ENCODE peak calls at places on chromosomes 11 and 22, in seven cellular contexts. M is CD8-positive, alpha-beta memory T cell; K is SK-N-SH; R is PC-9; E is heart left ventricle; H is osteoblast; F is heart right ventricle. P is an unnamed sample. For H3K27me3 and H3K9me3, the result is how much of the 10 kb centered on the place peaks cover.

GRCh38 chr11:124942446-124943202 is 6.8 kb upstream of the HEPACAM start:
- DNase-seq in M (no peak), K (no peak), R (no peak), E (no peak), H (no peak), F (no peak), P (no peak)

GRCh38 chr11:63767415-63768231 is 952 bp downstream of the ZFTA start:
- DNase-seq in M (peak), K (peak), R (peak), E (peak), H (peak), F (peak), P (peak)

GRCh38 chr11:40037005-40037404 is 1422.4 kb downstream of the LRRC4C start:
- DNase-seq in M (no peak), K (no peak), R (no peak), E (no peak), H (no peak), F (no peak), P (peak)

GRCh38 chr11:102316505-102316904 is 779 bp upstream of the BIRC3 start:
- DNase-seq in M (no peak), K (no peak), R (no peak), E (no peak), H (no peak), F (no peak), P (no peak)

GRCh38 chr22:36330655-36331305 is 57.0 kb downstream of the MYH9 start:
- DNase-seq in M (no peak), K (no peak), R (peak), E (peak), H (peak), F (peak), P (peak)

GRCh38 chr22:28917747-28918543 is 34.6 kb downstream of the ZNRF3 start:
- DNase-seq in M (no peak), K (peak), R (no peak), E (peak), H (no peak), F (peak), P (peak)

GRCh38 chr22:30143265-30143664 is 63.0 kb downstream of the HORMAD2 start:
- DNase-seq in M (no peak), K (no peak), R (no peak), E (no peak), H (no peak), F (no peak), P (no peak)

GRCh38 chr11:10943968-10944367 is 86.1 kb upstream of the ZBED5 start:
- DNase-seq in M (no peak), K (no peak), R (no peak), E (no peak), H (no peak), F (no peak), P (no peak)

GRCh38 chr11:94806436-94806835 is 38.3 kb downstream of the AMOTL1 start:
- DNase-seq in M (no peak), K (no peak), R (no peak), E (no peak), H (no peak), F (no peak), P (no peak)

GRCh38 chr11:12435264-12435663 is 57.9 kb downstream of the PARVA start:
- DNase-seq in M (no peak), K (no peak), R (no peak), E (no peak), H (no peak), F (peak), P (no peak)

GRCh38 chr22:42367980-42368378 is 64.2 kb downstream of the NFAM1 start:
- DNase-seq in M (no peak), K (no peak), R (no peak), E (no peak), H (no peak), F (no peak), P (no peak)

GRCh38 chr22:30423296-30423958 is 2.1 kb upstream of the MTFP1 start:
- DNase-seq in M (no peak), K (no peak), R (no peak), E (no peak), H (no peak), F (no peak), P (peak)

GRCh38 chr22:46150615-46151423 is 493 bp downstream of the PPARA start:
- DNase-seq in M (peak), K (peak), R (peak), E (no peak), H (peak), F (no peak), P (no peak)

GRCh38 chr11:123518496-123519054 is 88.5 kb downstream of the GRAMD1B start:
- DNase-seq in M (no peak), K (no peak), R (no peak), E (no peak), H (no peak), F (no peak), P (no peak)

GRCh38 chr11:67300756-67301312 is 2.5 kb upstream of the SSH3 start:
- DNase-seq in M (no peak), K (no peak), R (no peak), E (no peak), H (peak), F (no peak), P (no peak)

GRCh38 chr22:35627267-35628041 is 10.3 kb upstream of the MB start:
- DNase-seq in M (peak), K (peak), R (peak), E (peak), H (peak), F (peak), P (peak)

GRCh38 chr11:80241766-80242165 is 800.9 kb upstream of the TENM4 start:
- DNase-seq in M (no peak), K (no peak), R (no peak), E (no peak), H (no peak), F (no peak), P (peak)

GRCh38 chr11:42819126-42819525 is 492.7 kb upstream of the API5 start:
- DNase-seq in M (no peak), K (no peak), R (no peak), E (no peak), H (no peak), F (no peak), P (no peak)

GRCh38 chr11:86999859-87000753 is 37.6 kb upstream of the TMEM135 start:
- DNase-seq in M (no peak), K (peak), R (peak), E (no peak), H (peak), F (peak), P (peak)

GRCh38 chr11:87005569-87005921 is 32.2 kb upstream of the TMEM135 start:
- DNase-seq in M (no peak), K (no peak), R (no peak), E (no peak), H (no peak), F (no peak), P (no peak)

GRCh38 chr11:87007938-87008337 is 29.8 kb upstream of the TMEM135 start:
- DNase-seq in M (no peak), K (no peak), R (no peak), E (no peak), H (peak), F (no peak), P (peak)

GRCh38 chr11:87002918-87003317 is 34.8 kb upstream of the TMEM135 start:
- DNase-seq in M (no peak), K (no peak), R (no peak), E (no peak), H (peak), F (no peak), P (no peak)

GRCh38 chr11:87006035-87006434 is 31.7 kb upstream of the TMEM135 start:
- DNase-seq in M (no peak), K (no peak), R (no peak), E (no peak), H (no peak), F (no peak), P (no peak)
- H3K27ac ChIP-seq in M (no peak), K (no peak), R (peak), E (no peak), H (no peak), F (no peak), P (peak)

GRCh38 chr11:1856306-1857005 is 3.6 kb downstream of the LSP1 start:
- DNase-seq in M (no peak), K (no peak), R (no peak), E (no peak), H (no peak), F (no peak), P (no peak)

GRCh38 chr11:1858576-1858975 is 5.7 kb downstream of the LSP1 start:
- DNase-seq in M (no peak), K (no peak), R (no peak), E (no peak), H (no peak), F (no peak), P (no peak)

GRCh38 chr11:1860108-1860507 is 7.2 kb downstream of the LSP1 start:
- DNase-seq in M (no peak), K (no peak), R (no peak), E (no peak), H (no peak), F (no peak), P (no peak)

GRCh38 chr11:1857064-1857463 is 4.2 kb downstream of the LSP1 start:
- DNase-seq in M (no peak), K (no peak), R (no peak), E (no peak), H (no peak), F (no peak), P (no peak)

DNA sequence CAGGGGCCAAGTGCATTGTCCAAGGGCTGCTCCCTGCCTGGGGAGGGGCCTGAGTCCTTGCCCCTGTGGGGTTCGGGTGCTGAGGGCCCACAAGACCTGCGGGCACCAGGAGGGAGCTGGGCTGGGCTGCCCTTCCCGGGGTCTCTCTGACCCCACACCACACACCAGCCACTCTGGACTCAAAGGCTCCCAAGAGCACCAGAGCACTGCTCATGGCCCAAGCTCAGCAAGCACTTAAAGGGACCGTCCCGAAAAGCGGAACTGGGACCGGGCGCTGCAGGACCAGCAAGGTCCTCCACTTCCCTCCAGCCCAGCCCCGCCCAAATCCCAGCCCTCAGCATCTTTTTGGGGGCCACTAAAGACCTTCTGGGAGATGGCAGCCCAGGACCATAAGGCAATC is 5.3 kb downstream of the LSP1 start:
- DNase-seq in M (no peak), K (no peak), R (no peak), E (no peak), H (no peak), F (no peak), P (no peak)
- H3K27me3 ChIP-seq in M (under half), K (under half), R (under half), E (under half), H (under half), F (under half), P (under half)

GRCh38 chr22:47994899-47995573 is 1232.6 kb downstream of the TBC1D22A start:
- DNase-seq in M (no peak), K (no peak), R (no peak), E (no peak), H (no peak), F (no peak), P (no peak)
- H3K9me3 ChIP-seq in M (under half), K (under half), R (under half), E (under half), H (under half), F (under half), P (under half)

GRCh38 chr11:70122490-70123198 is 44.5 kb downstream of the ANO1 start:
- DNase-seq in M (no peak), K (no peak), R (no peak), E (no peak), H (peak), F (no peak), P (no peak)

GRCh38 chr11:70127653-70128434 is 49.7 kb downstream of the ANO1 start:
- DNase-seq in M (no peak), K (no peak), R (no peak), E (no peak), H (peak), F (no peak), P (peak)

GRCh38 chr11:70120674-70121073 is 42.6 kb downstream of the ANO1 start:
- DNase-seq in M (no peak), K (no peak), R (no peak), E (no peak), H (no peak), F (no peak), P (no peak)

GRCh38 chr11:70126494-70126893 is 48.4 kb downstream of the ANO1 start:
- DNase-seq in M (no peak), K (no peak), R (no peak), E (no peak), H (peak), F (no peak), P (no peak)

DNA sequence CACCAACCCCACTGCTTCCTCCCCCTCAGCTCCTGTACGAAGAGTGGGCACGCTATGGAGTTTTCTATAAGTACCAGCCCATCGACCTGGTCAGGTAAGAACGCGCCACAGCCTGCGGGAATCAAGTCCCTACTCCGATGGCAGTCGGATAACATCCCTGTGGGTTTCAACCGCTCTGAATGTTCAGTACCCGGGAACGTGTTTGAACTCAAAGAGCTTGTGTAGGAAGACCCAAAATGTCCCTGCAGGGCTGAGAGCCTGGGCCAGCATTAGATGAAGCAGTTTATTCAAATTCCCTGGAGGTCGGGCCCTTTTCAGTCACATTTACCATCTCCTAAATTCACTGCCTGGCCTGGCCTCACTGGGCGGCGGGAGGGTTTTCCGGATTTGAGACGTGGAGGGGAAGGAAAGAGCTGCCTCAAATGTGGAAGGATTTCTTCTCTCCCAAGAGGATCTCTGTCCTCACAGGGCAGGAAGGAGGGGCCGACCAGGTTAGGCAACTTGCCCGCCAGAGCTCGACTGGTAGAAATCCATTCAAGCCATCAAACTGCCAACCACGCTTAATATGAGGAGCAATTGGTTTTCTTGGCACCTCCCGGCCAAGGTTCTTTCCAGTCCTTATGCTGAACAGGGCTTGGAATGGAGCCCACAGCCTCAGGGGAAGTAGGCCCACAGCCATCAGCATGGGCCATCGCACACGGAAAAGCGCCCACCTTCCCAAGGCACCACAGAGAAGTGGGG is 46.4 kb downstream of the ANO1 start:
- DNase-seq in M (no peak), K (no peak), R (no peak), E (no peak), H (peak), F (no peak), P (no peak)
- H3K27ac ChIP-seq in M (no peak), K (no peak), R (no peak), E (no peak), H (no peak), F (no peak), P (no peak)

GRCh38 chr22:43851979-43852307 is 10.4 kb downstream of the SULT4A1 start:
- DNase-seq in M (no peak), K (no peak), R (no peak), E (no peak), H (no peak), F (no peak), P (no peak)

GRCh38 chr22:43848366-43849171 is 13.7 kb downstream of the SULT4A1 start:
- DNase-seq in M (no peak), K (peak), R (no peak), E (no peak), H (peak), F (no peak), P (peak)

GRCh38 chr22:43849731-43850130 is 12.6 kb downstream of the SULT4A1 start:
- DNase-seq in M (no peak), K (no peak), R (no peak), E (no peak), H (no peak), F (no peak), P (no peak)

GRCh38 chr22:43851058-43851978 is 11.0 kb downstream of the SULT4A1 start:
- DNase-seq in M (no peak), K (no peak), R (no peak), E (no peak), H (peak), F (no peak), P (no peak)

DNA sequence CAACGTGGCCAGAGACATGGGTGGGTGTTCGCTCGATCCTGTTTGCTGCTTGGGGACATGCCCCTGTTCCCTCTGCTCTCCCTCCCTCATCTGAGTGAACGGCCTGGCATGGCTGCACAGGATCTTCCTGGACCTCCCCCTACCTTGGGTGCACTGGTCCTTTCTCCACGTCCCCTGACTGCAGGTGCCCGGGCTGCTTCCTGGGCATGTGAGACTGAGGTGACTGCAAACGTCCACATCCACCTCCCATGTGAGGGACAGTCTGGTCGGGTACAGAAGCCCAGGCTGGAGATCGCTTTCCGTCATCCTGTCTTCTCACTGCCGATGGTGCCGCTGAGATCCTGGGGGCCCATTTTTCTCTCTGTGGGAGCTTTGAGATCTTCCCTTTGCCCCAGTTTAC is 11.8 kb downstream of the SULT4A1 start:
- DNase-seq in M (no peak), K (no peak), R (no peak), E (no peak), H (peak), F (no peak), P (no peak)
- H3K27me3 ChIP-seq in M (under half), K (under half), R (half or more), E (under half), H (under half), F (under half), P (under half)

GRCh38 chr22:48780597-48781277 is 1046.9 kb downstream of the BRD1 start:
- DNase-seq in M (no peak), K (no peak), R (no peak), E (no peak), H (no peak), F (no peak), P (no peak)
- H3K9me3 ChIP-seq in M (under half), K (under half), R (under half), E (under half), H (under half), F (under half), P (under half)

GRCh38 chr11:62544521-62545436 is 1.8 kb downstream of the AHNAK start:
- DNase-seq in M (peak), K (no peak), R (peak), E (peak), H (peak), F (peak), P (peak)
- H3K27ac ChIP-seq in M (peak), K (peak), R (peak), E (peak), H (peak), F (peak), P (peak)

DNA sequence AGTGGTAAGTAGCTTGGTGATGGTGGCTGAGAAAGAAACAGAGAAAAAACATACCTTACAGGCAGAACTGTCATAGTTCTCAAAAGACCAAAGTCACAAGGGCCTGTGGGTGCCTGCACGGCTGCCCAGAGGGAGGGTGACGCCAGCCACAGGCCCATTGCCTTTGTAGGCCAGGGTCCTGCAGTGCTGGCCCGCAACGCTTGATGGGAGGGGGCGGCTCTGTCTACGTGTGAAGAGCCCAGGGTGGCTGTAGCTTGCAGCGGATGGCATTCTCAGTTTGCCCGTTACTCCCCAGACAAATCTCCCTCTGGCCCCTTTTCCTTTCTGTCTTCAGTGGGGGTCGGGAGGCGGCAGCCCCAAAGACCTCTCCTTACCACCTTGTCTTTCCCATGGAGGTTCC is 24.7 kb upstream of the B3GAT1 start:
- DNase-seq in M (no peak), K (no peak), R (no peak), E (no peak), H (peak), F (no peak), P (no peak)
- H3K27me3 ChIP-seq in M (under half), K (under half), R (half or more), E (under half), H (under half), F (under half), P (under half)

P was measured in cardiac muscle cell.